ENCODE peak calls at places on chromosomes 12 and 14, in nine cellular contexts. C is AG09319, O is nephron progenitor cell, D is fibroblast of pulmonary artery, Z is NB4, M is astrocyte of the cerebellum, S is GM20000, H is right atrium auricular region, L is GM23338. F is an unnamed sample.

GRCh38 chr12:95083938-95084337 is 10.5 kb upstream of the NR2C1 start:
- DNase-seq in C (no peak), O (peak), D (peak), Z (no peak), M (peak), S (no peak), H (no peak), L (peak), F (peak)

GRCh38 chr12:116390656-116391335 is 113.3 kb upstream of the MED13L start:
- DNase-seq in C (no peak), O (no peak), D (no peak), Z (no peak), M (no peak), S (no peak), H (no peak), L (no peak), F (no peak)

GRCh38 chr12:32734952-32735351 is 20.7 kb downstream of the YARS2 start:
- DNase-seq in C (no peak), O (no peak), D (no peak), Z (no peak), M (no peak), S (no peak), H (no peak), L (no peak), F (no peak)

GRCh38 chr12:116358850-116359761 is 81.6 kb upstream of the MED13L start:
- DNase-seq in C (peak), O (peak), D (peak), Z (peak), M (peak), S (peak), H (peak), L (peak), F (peak)

GRCh38 chr14:47490353-47490752 is 185.1 kb downstream of the MDGA2 start:
- DNase-seq in C (no peak), O (no peak), D (no peak), Z (no peak), M (no peak), S (no peak), H (no peak), L (no peak), F (no peak)

GRCh38 chr12:93449277-93449676 is 7.5 kb upstream of the UBE2N start:
- DNase-seq in C (no peak), O (no peak), D (no peak), Z (peak), M (no peak), S (peak), H (no peak), L (no peak), F (no peak)

GRCh38 chr12:52611080-52611468 is 7.3 kb downstream of the KRT73 start:
- DNase-seq in C (no peak), O (no peak), D (no peak), Z (no peak), M (no peak), S (no peak), H (peak), L (no peak), F (no peak)

GRCh38 chr14:90924618-90925345 is 108.6 kb upstream of the TTC7B start:
- DNase-seq in C (peak), O (no peak), D (peak), Z (no peak), M (no peak), S (no peak), H (no peak), L (no peak), F (no peak)

GRCh38 chr14:58426819-58427288 is 477 bp downstream of the TIMM9 start:
- DNase-seq in C (peak), O (peak), D (peak), Z (peak), M (peak), S (peak), H (peak), L (peak), F (peak)

GRCh38 chr14:100677925-100678765 is 48.5 kb upstream of the DLK1 start:
- DNase-seq in C (no peak), O (no peak), D (peak), Z (peak), M (peak), S (no peak), H (no peak), L (no peak), F (peak)

GRCh38 chr12:3279832-3280231 is 202.7 kb downstream of the TSPAN9 start:
- DNase-seq in C (no peak), O (no peak), D (no peak), Z (no peak), M (no peak), S (no peak), H (no peak), L (no peak), F (no peak)

GRCh38 chr12:124842073-124842749 is 21.5 kb downstream of the SCARB1 start:
- DNase-seq in C (no peak), O (no peak), D (no peak), Z (no peak), M (no peak), S (no peak), H (no peak), L (no peak), F (no peak)

GRCh38 chr14:101062065-101062450 is 158.5 kb upstream of the RTL1 start:
- DNase-seq in C (no peak), O (no peak), D (no peak), Z (no peak), M (no peak), S (no peak), H (no peak), L (no peak), F (peak)

GRCh38 chr14:75518625-75519024 is 3.6 kb upstream of the BATF start:
- DNase-seq in C (no peak), O (no peak), D (peak), Z (peak), M (no peak), S (peak), H (no peak), L (peak), F (peak)

GRCh38 chr12:111741235-111741812 is 25.4 kb upstream of the ALDH2 start:
- DNase-seq in C (no peak), O (no peak), D (peak), Z (no peak), M (no peak), S (no peak), H (no peak), L (no peak), F (no peak)

GRCh38 chr14:53491256-53491905 is 338.3 kb upstream of the DDHD1 start:
- DNase-seq in C (no peak), O (no peak), D (no peak), Z (no peak), M (no peak), S (no peak), H (no peak), L (no peak), F (no peak)

GRCh38 chr14:101435546-101435945 is 125.7 kb upstream of the DIO3 start:
- DNase-seq in C (no peak), O (no peak), D (no peak), Z (no peak), M (no peak), S (no peak), H (no peak), L (no peak), F (no peak)

GRCh38 chr12:2689879-2690278 is 104.9 kb upstream of the FKBP4 start:
- DNase-seq in C (no peak), O (no peak), D (no peak), Z (no peak), M (no peak), S (no peak), H (no peak), L (no peak), F (peak)

GRCh38 chr12:124283326-124283725 is 11.6 kb upstream of the RFLNA start:
- DNase-seq in C (no peak), O (no peak), D (no peak), Z (no peak), M (no peak), S (no peak), H (no peak), L (no peak), F (no peak)

GRCh38 chr14:61395115-61395725 is 73.8 kb downstream of the PRKCH start:
- DNase-seq in C (no peak), O (no peak), D (no peak), Z (no peak), M (no peak), S (no peak), H (no peak), L (no peak), F (no peak)

GRCh38 chr12:57046947-57047890 is 2.7 kb downstream of the MYO1A start:
- DNase-seq in C (no peak), O (no peak), D (no peak), Z (peak), M (no peak), S (no peak), H (no peak), L (no peak), F (no peak)

GRCh38 chr14:23353433-23353780 is 720 bp upstream of the SLC22A17 start:
- DNase-seq in C (no peak), O (no peak), D (no peak), Z (no peak), M (no peak), S (no peak), H (no peak), L (no peak), F (no peak)

GRCh38 chr14:24051162-24051788 is 534 bp upstream of the CARMIL3 start:
- DNase-seq in C (no peak), O (no peak), D (no peak), Z (no peak), M (no peak), S (no peak), H (no peak), L (peak), F (no peak)

GRCh38 chr14:100660498-100661339 is 66.0 kb upstream of the DLK1 start:
- DNase-seq in C (no peak), O (no peak), D (no peak), Z (no peak), M (no peak), S (no peak), H (no peak), L (no peak), F (no peak)

GRCh38 chr14:103545915-103546650 is 16.4 kb downstream of the BAG5 start:
- DNase-seq in C (no peak), O (no peak), D (no peak), Z (no peak), M (no peak), S (no peak), H (no peak), L (no peak), F (no peak)

GRCh38 chr12:46197876-46198275 is 71.0 kb downstream of the SLC38A1 start:
- DNase-seq in C (no peak), O (no peak), D (no peak), Z (no peak), M (no peak), S (no peak), H (no peak), L (no peak), F (no peak)

GRCh38 chr14:23877538-23878180 is 75.9 kb upstream of the DHRS4 start:
- DNase-seq in C (no peak), O (no peak), D (no peak), Z (no peak), M (no peak), S (peak), H (no peak), L (no peak), F (no peak)

GRCh38 chr12:97940629-97941028 is 478.0 kb downstream of the RMST start:
- DNase-seq in C (no peak), O (no peak), D (peak), Z (no peak), M (no peak), S (no peak), H (no peak), L (peak), F (peak)

GRCh38 chr12:80044694-80045046 is 54.7 kb upstream of the OTOGL start:
- DNase-seq in C (no peak), O (no peak), D (peak), Z (no peak), M (peak), S (no peak), H (no peak), L (no peak), F (no peak)

GRCh38 chr12:122023339-122024131 is 1.9 kb downstream of the BCL7A start:
- DNase-seq in C (no peak), O (peak), D (peak), Z (no peak), M (peak), S (peak), H (peak), L (peak), F (peak)

GRCh38 chr12:113371808-113372207 is 13.4 kb downstream of the PLBD2 start:
- DNase-seq in C (no peak), O (no peak), D (no peak), Z (no peak), M (no peak), S (no peak), H (no peak), L (no peak), F (no peak)

GRCh38 chr14:34137001-34137400 is 186.1 kb upstream of the EGLN3 start:
- DNase-seq in C (no peak), O (no peak), D (no peak), Z (no peak), M (no peak), S (no peak), H (no peak), L (no peak), F (no peak)

GRCh38 chr12:52085682-52086180 is 6.2 kb downstream of the SMIM41 start:
- DNase-seq in C (no peak), O (no peak), D (no peak), Z (no peak), M (no peak), S (no peak), H (no peak), L (no peak), F (no peak)

GRCh38 chr12:113333877-113334785 is 778 bp downstream of the SLC8B1 start:
- DNase-seq in C (no peak), O (no peak), D (no peak), Z (peak), M (no peak), S (no peak), H (no peak), L (no peak), F (no peak)

GRCh38 chr14:73786942-73787759 is 64.5 kb upstream of the PTGR2 start:
- DNase-seq in C (no peak), O (peak), D (no peak), Z (peak), M (no peak), S (peak), H (no peak), L (peak), F (peak)

GRCh38 chr14:96745500-96746051 is 51.6 kb upstream of the VRK1 start:
- DNase-seq in C (no peak), O (no peak), D (no peak), Z (no peak), M (no peak), S (no peak), H (no peak), L (no peak), F (no peak)

GRCh38 chr14:96737869-96738268 is 59.3 kb upstream of the VRK1 start:
- DNase-seq in C (no peak), O (no peak), D (no peak), Z (no peak), M (no peak), S (no peak), H (no peak), L (no peak), F (no peak)

GRCh38 chr14:96739511-96739910 is 57.7 kb upstream of the VRK1 start:
- DNase-seq in C (no peak), O (peak), D (no peak), Z (no peak), M (no peak), S (no peak), H (no peak), L (peak), F (peak)

GRCh38 chr14:96746101-96746500 is 51.1 kb upstream of the VRK1 start:
- DNase-seq in C (no peak), O (no peak), D (no peak), Z (no peak), M (no peak), S (no peak), H (no peak), L (no peak), F (no peak)

GRCh38 chr14:96741151-96741977 is 55.8 kb upstream of the VRK1 start:
- DNase-seq in C (no peak), O (peak), D (peak), Z (peak), M (no peak), S (peak), H (no peak), L (peak), F (peak)
- TF ChIP-seq CTCF in C (peak), O (peak), D (peak), Z (peak), M (peak), S (peak), H (peak), L (peak), F (peak)

GRCh38 chr12:131454418-131455217 is 256.3 kb upstream of the SFSWAP start:
- DNase-seq in C (no peak), O (peak), D (peak), Z (peak), M (no peak), S (peak), H (no peak), L (peak), F (peak)
- TF ChIP-seq CTCF in C (no peak), O (peak), D (no peak), Z (peak), M (no peak), S (peak), H (peak), L (peak), F (peak)

DNA sequence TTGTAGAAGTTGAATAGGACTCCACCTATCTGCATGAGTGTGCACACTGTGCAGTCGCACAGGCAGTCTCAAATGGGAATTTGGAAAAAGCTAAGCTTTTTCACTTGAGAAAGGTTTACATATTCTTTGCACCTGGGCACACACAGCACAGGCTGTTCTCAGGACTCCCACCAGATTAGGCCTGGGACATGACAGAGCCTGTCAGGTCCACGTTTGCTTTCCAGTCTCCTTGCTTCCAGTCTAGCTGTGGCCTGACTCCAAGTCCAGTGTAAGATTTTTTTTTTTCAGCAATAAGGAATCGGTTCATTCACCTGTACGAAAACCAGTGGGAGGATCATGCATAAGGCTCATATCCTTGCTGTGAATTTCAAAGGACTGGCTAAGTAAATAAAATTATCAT is 181.3 kb downstream of the ZFP36L1 start:
- DNase-seq in C (no peak), O (no peak), D (no peak), Z (no peak), M (no peak), S (no peak), H (no peak), L (no peak), F (no peak)
- TF ChIP-seq CTCF in C (no peak), O (no peak), D (no peak), Z (no peak), M (no peak), S (no peak), H (no peak), L (no peak), F (no peak)

GRCh38 chr12:103834897-103835390 is 6.1 kb downstream of the NT5DC3 start:
- DNase-seq in C (no peak), O (peak), D (no peak), Z (no peak), M (no peak), S (no peak), H (no peak), L (no peak), F (no peak)

GRCh38 chr12:103833095-103833777 is 7.8 kb downstream of the NT5DC3 start:
- DNase-seq in C (no peak), O (no peak), D (no peak), Z (peak), M (no peak), S (no peak), H (no peak), L (no peak), F (no peak)

GRCh38 chr12:103832048-103832798 is 8.8 kb downstream of the NT5DC3 start:
- DNase-seq in C (no peak), O (no peak), D (no peak), Z (peak), M (no peak), S (peak), H (no peak), L (no peak), F (no peak)

GRCh38 chr12:103836345-103836744 is 4.7 kb downstream of the NT5DC3 start:
- DNase-seq in C (no peak), O (no peak), D (no peak), Z (no peak), M (no peak), S (no peak), H (no peak), L (no peak), F (no peak)

DNA sequence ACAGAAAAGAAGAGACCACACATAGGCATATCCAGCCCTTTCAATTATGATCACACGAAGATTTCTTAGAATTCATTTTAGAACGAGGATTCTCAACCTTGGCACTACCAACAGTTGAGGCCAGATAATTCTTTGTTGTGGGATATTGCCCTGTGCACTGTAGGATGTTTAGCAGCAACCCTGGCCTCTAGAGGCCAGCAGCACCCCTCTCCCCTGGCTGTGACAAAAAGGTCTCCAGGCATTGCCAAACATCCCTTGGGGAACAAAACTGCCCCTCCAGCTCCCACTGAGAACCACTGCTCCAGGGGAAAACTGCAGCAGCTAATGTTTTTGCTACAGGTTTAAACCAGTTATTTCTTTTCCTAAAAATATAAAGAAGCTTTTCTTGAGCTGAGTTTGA is 7.1 kb downstream of the NT5DC3 start:
- DNase-seq in C (no peak), O (no peak), D (no peak), Z (peak), M (no peak), S (no peak), H (no peak), L (peak), F (peak)
- TF ChIP-seq CTCF in C (no peak), O (no peak), D (peak), Z (peak), M (peak), S (peak), H (no peak), L (peak), F (peak)